ENCODE peak calls at places on chromosome 9, in seven cellular contexts. One of them, this sample, is unnamed.

GRCh38 chr9:133594310-133594709 is 14.9 kb downstream of the FAM163B start:
- DNase-seq in K562: no peak
- DNase-seq in HCT116: no peak
- DNase-seq in HepG2: no peak
- DNase-seq in GM12878: no peak
- DNase-seq in SK-N-SH: no peak
- DNase-seq in H1: no peak
- DNase-seq in this sample: no peak

GRCh38 chr9:69785757-69786156 is 25.9 kb upstream of the PTAR1 start:
- DNase-seq in H1: no peak
- DNase-seq in K562: no peak
- DNase-seq in HepG2: no peak
- DNase-seq in SK-N-SH: no peak
- DNase-seq in HCT116: no peak
- DNase-seq in GM12878: no peak
- DNase-seq in this sample: no peak

GRCh38 chr9:134948149-134948548 is 30.4 kb upstream of the FCN1 start:
- DNase-seq in HCT116: no peak
- DNase-seq in H1: no peak
- DNase-seq in HepG2: no peak
- DNase-seq in K562: no peak
- DNase-seq in SK-N-SH: no peak
- DNase-seq in GM12878: no peak
- DNase-seq in this sample: no peak

GRCh38 chr9:111094433-111095421 is 56.5 kb upstream of the LPAR1 start:
- DNase-seq in GM12878: peak; percentile 9
- DNase-seq in HCT116: no peak
- DNase-seq in H1: no peak
- DNase-seq in SK-N-SH: no peak
- DNase-seq in HepG2: no peak
- DNase-seq in K562: no peak
- DNase-seq in this sample: no peak

GRCh38 chr9:131423171-131423581 is 29.3 kb downstream of the PRRC2B start:
- DNase-seq in K562: no peak
- DNase-seq in HepG2: no peak
- DNase-seq in HCT116: no peak
- DNase-seq in GM12878: peak; percentile 20
- DNase-seq in H1: peak; percentile 53
- DNase-seq in SK-N-SH: peak; percentile 84
- DNase-seq in this sample: no peak

GRCh38 chr9:89778100-89779085 is 173.6 kb downstream of the GADD45G start:
- DNase-seq in K562: no peak
- DNase-seq in SK-N-SH: peak; percentile 82
- DNase-seq in HepG2: peak; percentile 4
- DNase-seq in GM12878: no peak
- DNase-seq in H1: no peak
- DNase-seq in HCT116: no peak
- DNase-seq in this sample: no peak

GRCh38 chr9:127968717-127969383 is 11.9 kb downstream of the EEIG1 start:
- DNase-seq in SK-N-SH: peak; percentile 51
- DNase-seq in K562: no peak
- DNase-seq in H1: no peak
- DNase-seq in GM12878: no peak
- DNase-seq in HepG2: no peak
- DNase-seq in HCT116: peak; percentile 67
- DNase-seq in this sample: peak; percentile 74

GRCh38 chr9:16521868-16522381 is 348.5 kb downstream of the BNC2 start:
- DNase-seq in HepG2: no peak
- DNase-seq in GM12878: no peak
- DNase-seq in SK-N-SH: peak; percentile 19
- DNase-seq in H1: no peak
- DNase-seq in K562: no peak
- DNase-seq in HCT116: no peak
- DNase-seq in this sample: no peak

GRCh38 chr9:134253596-134254205 is 72.6 kb upstream of the RXRA start:
- DNase-seq in HepG2: no peak
- DNase-seq in HCT116: no peak
- DNase-seq in GM12878: no peak
- DNase-seq in K562: no peak
- DNase-seq in H1: no peak
- DNase-seq in SK-N-SH: no peak
- DNase-seq in this sample: no peak

GRCh38 chr9:98263080-98263479 is 7.6 kb upstream of the TBC1D2 start:
- DNase-seq in HepG2: no peak
- DNase-seq in GM12878: no peak
- DNase-seq in HCT116: no peak
- DNase-seq in H1: no peak
- DNase-seq in SK-N-SH: no peak
- DNase-seq in K562: no peak
- DNase-seq in this sample: no peak

GRCh38 chr9:892123-892522 is 50.6 kb downstream of the DMRT1 start:
- DNase-seq in K562: no peak
- DNase-seq in H1: no peak
- DNase-seq in SK-N-SH: no peak
- DNase-seq in HCT116: no peak
- DNase-seq in GM12878: no peak
- DNase-seq in HepG2: no peak
- DNase-seq in this sample: no peak

GRCh38 chr9:134593286-134593685 is 48.3 kb upstream of the COL5A1 start:
- DNase-seq in GM12878: no peak
- DNase-seq in HepG2: no peak
- DNase-seq in HCT116: no peak
- DNase-seq in H1: no peak
- DNase-seq in K562: no peak
- DNase-seq in SK-N-SH: no peak
- DNase-seq in this sample: no peak

GRCh38 chr9:31259824-31260223 is 1124.6 kb upstream of the ACO1 start:
- DNase-seq in K562: no peak
- DNase-seq in GM12878: no peak
- DNase-seq in H1: no peak
- DNase-seq in HCT116: no peak
- DNase-seq in SK-N-SH: no peak
- DNase-seq in HepG2: no peak
- DNase-seq in this sample: peak; percentile 88

GRCh38 chr9:99385215-99385614 is 163.1 kb downstream of the SEC61B start:
- DNase-seq in HepG2: no peak
- DNase-seq in GM12878: no peak
- DNase-seq in H1: no peak
- DNase-seq in SK-N-SH: no peak
- DNase-seq in K562: no peak
- DNase-seq in HCT116: no peak
- DNase-seq in this sample: no peak

GRCh38 chr9:14056235-14056930 is 257.6 kb downstream of the NFIB start:
- DNase-seq in SK-N-SH: no peak
- DNase-seq in GM12878: no peak
- DNase-seq in HepG2: no peak
- DNase-seq in H1: no peak
- DNase-seq in HCT116: no peak
- DNase-seq in K562: peak; percentile 7
- DNase-seq in this sample: no peak

GRCh38 chr9:98477884-98478283 is 222.4 kb upstream of the TBC1D2 start:
- DNase-seq in HepG2: no peak
- DNase-seq in K562: no peak
- DNase-seq in SK-N-SH: no peak
- DNase-seq in H1: no peak
- DNase-seq in HCT116: no peak
- DNase-seq in GM12878: no peak
- DNase-seq in this sample: no peak

GRCh38 chr9:117278656-117279055 is 136.2 kb downstream of the ASTN2 start:
- DNase-seq in GM12878: no peak
- DNase-seq in SK-N-SH: peak; percentile 28
- DNase-seq in H1: no peak
- DNase-seq in HepG2: no peak
- DNase-seq in K562: no peak
- DNase-seq in HCT116: no peak
- DNase-seq in this sample: no peak

GRCh38 chr9:107637421-107638420 is 148.2 kb upstream of the KLF4 start:
- DNase-seq in HepG2: no peak
- DNase-seq in HCT116: no peak
- DNase-seq in SK-N-SH: peak; percentile 57
- DNase-seq in K562: no peak
- DNase-seq in GM12878: no peak
- DNase-seq in H1: no peak
- DNase-seq in this sample: peak; percentile 81

GRCh38 chr9:5015934-5016333 is 30.9 kb downstream of the JAK2 start:
- DNase-seq in GM12878: no peak
- DNase-seq in K562: no peak
- DNase-seq in HepG2: no peak
- DNase-seq in H1: no peak
- DNase-seq in SK-N-SH: no peak
- DNase-seq in HCT116: no peak
- DNase-seq in this sample: no peak

GRCh38 chr9:33988219-33988890 is 60.3 kb downstream of the UBAP2 start:
- DNase-seq in HCT116: no peak
- DNase-seq in GM12878: peak; percentile 62
- DNase-seq in HepG2: no peak
- DNase-seq in H1: no peak
- DNase-seq in K562: no peak
- DNase-seq in SK-N-SH: no peak
- DNase-seq in this sample: no peak

GRCh38 chr9:33132249-33132772 is 34.8 kb downstream of the B4GALT1 start:
- DNase-seq in HCT116: no peak
- DNase-seq in SK-N-SH: no peak
- DNase-seq in HepG2: no peak
- DNase-seq in K562: no peak
- DNase-seq in GM12878: no peak
- DNase-seq in H1: no peak
- DNase-seq in this sample: no peak

GRCh38 chr9:136978073-136978864 is 965 bp downstream of the PTGDS start:
- DNase-seq in SK-N-SH: peak; percentile 99
- DNase-seq in HCT116: no peak
- DNase-seq in HepG2: no peak
- DNase-seq in K562: peak; percentile 89
- DNase-seq in H1: peak; percentile 68
- DNase-seq in GM12878: no peak
- DNase-seq in this sample: peak; percentile 94

GRCh38 chr9:123087359-123087888 is 54.0 kb downstream of the GPR21 start:
- DNase-seq in HepG2: peak; percentile 79
- DNase-seq in SK-N-SH: no peak
- DNase-seq in K562: no peak
- DNase-seq in HCT116: no peak
- DNase-seq in GM12878: no peak
- DNase-seq in H1: no peak
- DNase-seq in this sample: no peak

GRCh38 chr9:84107081-84107480 is 126.5 kb downstream of the RMI1 start:
- DNase-seq in GM12878: no peak
- DNase-seq in K562: no peak
- DNase-seq in H1: no peak
- DNase-seq in SK-N-SH: no peak
- DNase-seq in HCT116: no peak
- DNase-seq in HepG2: no peak
- DNase-seq in this sample: no peak
- TF ChIP-seq JUND in GM12878: no peak
- TF ChIP-seq JUND in K562: no peak
- TF ChIP-seq JUND in H1: no peak
- TF ChIP-seq JUND in SK-N-SH: no peak
- TF ChIP-seq JUND in HCT116: no peak
- TF ChIP-seq JUND in HepG2: no peak
- TF ChIP-seq JUND in this sample: no peak

GRCh38 chr9:36264896-36265295 is 6.6 kb upstream of the GNE start:
- DNase-seq in SK-N-SH: no peak
- DNase-seq in HCT116: no peak
- DNase-seq in GM12878: no peak
- DNase-seq in HepG2: no peak
- DNase-seq in H1: no peak
- DNase-seq in K562: no peak
- DNase-seq in this sample: no peak

GRCh38 chr9:36263662-36264061 is 5.4 kb upstream of the GNE start:
- DNase-seq in HCT116: no peak
- DNase-seq in GM12878: no peak
- DNase-seq in K562: no peak
- DNase-seq in HepG2: no peak
- DNase-seq in SK-N-SH: no peak
- DNase-seq in H1: no peak
- DNase-seq in this sample: no peak

DNA sequence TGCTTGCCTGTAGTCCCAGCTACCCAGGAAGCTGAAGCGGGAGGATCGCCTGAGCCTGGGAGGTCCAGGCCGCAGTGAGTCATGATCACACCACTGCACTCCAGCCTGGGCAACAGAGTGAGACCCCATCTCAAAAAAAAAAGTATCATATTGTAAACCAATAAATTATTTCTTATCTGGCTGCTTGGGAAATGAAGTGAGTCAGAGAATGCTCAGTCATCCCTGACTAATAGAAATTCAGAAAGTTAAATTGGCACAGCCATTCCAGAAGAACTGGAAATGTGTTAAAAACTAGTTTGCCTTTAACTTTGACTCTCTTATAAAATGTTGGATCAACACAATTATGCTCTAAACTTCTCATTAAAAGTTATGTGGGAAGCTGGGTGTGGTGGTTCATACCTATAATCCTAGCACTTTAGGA is 9.8 kb upstream of the GNE start:
- DNase-seq in K562: no peak
- DNase-seq in GM12878: no peak
- DNase-seq in HCT116: no peak
- DNase-seq in H1: no peak
- DNase-seq in SK-N-SH: no peak
- DNase-seq in HepG2: no peak
- DNase-seq in this sample: no peak
- TF ChIP-seq JUND in K562: no peak
- TF ChIP-seq JUND in GM12878: no peak
- TF ChIP-seq JUND in HCT116: no peak
- TF ChIP-seq JUND in H1: no peak
- TF ChIP-seq JUND in SK-N-SH: peak; percentile 35
- TF ChIP-seq JUND in HepG2: no peak
- TF ChIP-seq JUND in this sample: no peak

DNA sequence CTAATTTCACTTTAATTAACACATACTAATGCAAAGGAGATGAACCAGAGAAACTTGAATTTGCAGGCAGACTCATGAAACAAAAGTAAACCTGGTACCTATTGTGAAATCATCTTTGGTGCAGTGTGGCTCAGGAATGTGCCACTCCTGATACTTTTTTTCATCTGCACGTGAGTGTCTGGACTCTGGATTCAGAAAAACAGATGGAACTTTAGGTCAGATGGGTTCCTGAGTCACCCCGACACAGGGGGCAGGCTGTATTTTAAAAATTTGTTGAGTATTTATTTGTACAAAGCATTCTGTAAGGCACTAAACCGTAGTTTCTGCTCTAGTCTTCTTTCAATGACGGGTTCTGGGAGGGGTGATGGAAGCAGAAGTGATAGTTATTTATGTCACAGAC is 52.2 kb upstream of the TUT7 start:
- DNase-seq in HepG2: peak; percentile 59
- DNase-seq in K562: no peak
- DNase-seq in H1: no peak
- DNase-seq in HCT116: no peak
- DNase-seq in GM12878: no peak
- DNase-seq in SK-N-SH: no peak
- DNase-seq in this sample: peak; percentile 7
- TF ChIP-seq JUND in HepG2: no peak
- TF ChIP-seq JUND in K562: no peak
- TF ChIP-seq JUND in H1: no peak
- TF ChIP-seq JUND in HCT116: no peak
- TF ChIP-seq JUND in GM12878: no peak
- TF ChIP-seq JUND in SK-N-SH: no peak
- TF ChIP-seq JUND in this sample: no peak

DNA sequence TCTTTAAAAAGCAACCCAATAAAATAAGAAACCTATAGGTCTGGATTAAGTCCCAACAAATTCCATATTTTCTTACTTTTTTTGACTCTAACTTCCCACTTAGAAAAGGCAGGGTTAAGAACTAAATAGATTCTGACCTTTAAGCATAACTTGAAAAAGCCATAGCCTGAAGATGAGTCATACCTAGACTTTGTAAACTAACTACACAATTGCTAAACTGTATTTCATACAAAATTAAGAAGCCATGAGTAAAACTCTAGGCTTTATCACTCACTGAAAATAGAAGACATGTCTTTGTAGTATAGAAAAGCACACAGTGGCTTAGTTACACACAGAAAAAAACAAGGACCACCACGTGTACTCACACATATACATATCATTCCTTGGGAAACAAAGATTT is 51.5 kb downstream of the MLLT3 start:
- DNase-seq in HCT116: no peak
- DNase-seq in K562: no peak
- DNase-seq in HepG2: peak; percentile 64
- DNase-seq in H1: no peak
- DNase-seq in SK-N-SH: no peak
- DNase-seq in GM12878: no peak
- DNase-seq in this sample: no peak
- TF ChIP-seq JUND in HCT116: no peak
- TF ChIP-seq JUND in K562: no peak
- TF ChIP-seq JUND in HepG2: no peak
- TF ChIP-seq JUND in H1: no peak
- TF ChIP-seq JUND in SK-N-SH: peak; percentile 65
- TF ChIP-seq JUND in GM12878: peak; percentile 58
- TF ChIP-seq JUND in this sample: no peak